ENCODE peak calls at places on chromosomes 6 and 20, in eight cellular contexts. R is PC-3, W is foreskin fibroblast, D is fibroblast of mammary gland, N is H9, U is choroid plexus epithelial cell, P is WTC11, Z is uterus. S is an unnamed sample.

GRCh38 chr6:108748063-108748462 is 100.2 kb upstream of the ARMC2 start:
- DNase-seq in R (peak; percentile 56), W (peak; percentile 36), D (no peak), N (no peak), U (no peak), P (no peak), Z (no peak), S (no peak)

GRCh38 chr6:83536034-83536646 is 23.8 kb downstream of the PRSS35 start:
- DNase-seq in R (peak; percentile 78), W (peak; percentile 39), D (peak; percentile 62), N (peak; percentile 60), U (peak; percentile 76), P (peak; percentile 74), Z (no peak), S (no peak)

GRCh38 chr6:23414204-23414501 is 711.9 kb upstream of the NRSN1 start:
- DNase-seq in R (peak; percentile 70), W (no peak), D (peak; percentile 60), N (no peak), U (peak; percentile 85), P (no peak), Z (no peak), S (peak; percentile 74)

GRCh38 chr20:11248691-11249178 is 574.9 kb upstream of the JAG1 start:
- DNase-seq in R (no peak), W (no peak), D (no peak), N (no peak), U (no peak), P (no peak), Z (no peak), S (no peak)

GRCh38 chr20:50574108-50574507 is 63.9 kb downstream of the PTPN1 start:
- DNase-seq in R (no peak), W (no peak), D (no peak), N (peak; percentile 11), U (no peak), P (no peak), Z (no peak), S (no peak)

GRCh38 chr20:24840121-24840713 is 108.9 kb upstream of the CST7 start:
- DNase-seq in R (no peak), W (no peak), D (no peak), N (no peak), U (no peak), P (no peak), Z (no peak), S (no peak)

GRCh38 chr6:157203312-157203744 is 120.0 kb downstream of the TMEM242 start:
- DNase-seq in R (no peak), W (no peak), D (no peak), N (no peak), U (no peak), P (no peak), Z (no peak), S (no peak)

GRCh38 chr20:40506567-40506966 is 182.5 kb downstream of the MAFB start:
- DNase-seq in R (peak; percentile 32), W (peak; percentile 91), D (peak; percentile 99), N (no peak), U (peak; percentile 100), P (no peak), Z (peak; percentile 63), S (peak; percentile 74)

GRCh38 chr20:10217517-10218410 is 866 bp upstream of the SNAP25 start:
- DNase-seq in R (no peak), W (peak; percentile 96), D (peak; percentile 97), N (peak; percentile 81), U (peak; percentile 98), P (peak; percentile 67), Z (peak; percentile 84), S (peak; percentile 90)

GRCh38 chr6:11298651-11299420 is 66.4 kb upstream of the NEDD9 start:
- DNase-seq in R (peak; percentile 39), W (no peak), D (no peak), N (peak; percentile 53), U (peak; percentile 32), P (peak; percentile 18), Z (no peak), S (no peak)

GRCh38 chr20:51434556-51435256 is 107.8 kb downstream of the NFATC2 start:
- DNase-seq in R (peak; percentile 84), W (peak; percentile 76), D (peak; percentile 92), N (no peak), U (peak; percentile 90), P (no peak), Z (no peak), S (peak; percentile 63)

GRCh38 chr20:10322073-10323012 is 103.7 kb downstream of the SNAP25 start:
- DNase-seq in R (peak; percentile 32), W (no peak), D (peak; percentile 55), N (no peak), U (no peak), P (no peak), Z (no peak), S (no peak)

GRCh38 chr6:28568515-28569108 is 42.9 kb downstream of the GPX5 start:
- DNase-seq in R (no peak), W (no peak), D (no peak), N (no peak), U (no peak), P (no peak), Z (no peak), S (no peak)

GRCh38 chr6:142885182-142885867 is 59.7 kb downstream of the HIVEP2 start:
- DNase-seq in R (peak; percentile 94), W (peak; percentile 91), D (peak; percentile 99), N (peak; percentile 67), U (peak; percentile 97), P (peak; percentile 30), Z (peak; percentile 48), S (peak; percentile 90)

GRCh38 chr20:3686867-3687321 is 5.1 kb upstream of the ADAM33 start:
- DNase-seq in R (peak; percentile 72), W (peak; percentile 91), D (peak; percentile 96), N (no peak), U (peak; percentile 91), P (no peak), Z (peak; percentile 94), S (peak; percentile 82)

GRCh38 chr20:36446557-36446956 is 94.8 kb upstream of the MYL9 start:
- DNase-seq in R (no peak), W (no peak), D (no peak), N (no peak), U (no peak), P (no peak), Z (no peak), S (no peak)

GRCh38 chr6:121504227-121504626 is 68.8 kb downstream of the GJA1 start:
- DNase-seq in R (peak; percentile 66), W (peak; percentile 82), D (peak; percentile 89), N (no peak), U (peak; percentile 91), P (no peak), Z (no peak), S (peak; percentile 75)

GRCh38 chr20:36408219-36408618 is 102.1 kb downstream of the DLGAP4 start:
- DNase-seq in R (peak; percentile 74), W (peak; percentile 32), D (peak; percentile 37), N (no peak), U (peak; percentile 26), P (no peak), Z (no peak), S (no peak)

GRCh38 chr6:111549744-111550143 is 55.9 kb downstream of the TRAF3IP2 start:
- DNase-seq in R (no peak), W (no peak), D (no peak), N (no peak), U (no peak), P (no peak), Z (no peak), S (no peak)

GRCh38 chr20:48983423-48984400 is 62.2 kb downstream of the ARFGEF2 start:
- DNase-seq in R (peak; percentile 97), W (peak; percentile 88), D (peak; percentile 82), N (no peak), U (peak; percentile 79), P (no peak), Z (peak; percentile 24), S (peak; percentile 47)

DNA sequence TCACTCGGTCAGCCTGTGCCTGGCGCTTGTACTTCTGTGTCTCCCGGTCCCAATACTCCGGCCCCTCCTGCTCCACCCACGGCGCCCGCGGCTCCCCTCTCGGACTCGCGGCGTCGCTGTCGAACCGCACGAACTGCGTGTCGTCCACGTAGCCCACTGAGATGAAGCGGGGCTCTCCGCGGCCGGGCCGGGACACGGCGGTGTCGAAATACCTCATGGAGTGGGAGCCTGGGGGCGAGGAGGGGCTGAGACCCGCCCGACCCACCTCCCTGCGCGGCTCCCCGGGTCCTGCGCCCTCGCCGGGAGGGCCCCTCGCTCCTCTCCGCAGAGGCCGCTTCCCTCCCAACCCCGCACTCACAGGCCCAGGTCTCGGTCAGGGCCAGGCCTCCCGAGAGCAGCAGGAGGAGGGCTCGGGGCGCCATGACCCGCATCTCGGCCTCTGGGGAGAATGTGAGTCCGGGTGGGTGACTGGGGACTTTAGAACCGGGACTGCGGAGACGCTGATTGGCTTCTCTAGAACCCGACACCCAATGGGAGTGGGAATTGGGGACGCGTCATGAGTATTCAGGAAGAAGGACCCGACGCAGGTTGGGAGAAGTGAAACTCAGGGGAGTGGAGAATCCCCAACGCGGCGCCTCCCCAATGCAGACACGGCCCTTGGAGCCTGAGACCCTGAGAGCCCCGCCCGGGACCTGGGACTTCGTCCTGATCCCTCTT is at the start of gene HLA-C:
- DNase-seq in R (peak; percentile 96), W (peak; percentile 94), D (peak; percentile 90), N (peak; percentile 93), U (peak; percentile 97), P (peak; percentile 81), Z (peak; percentile 96), S (peak; percentile 88)
- TF ChIP-seq CTCF in R (no peak), W (no peak), D (no peak), N (no peak), U (peak; percentile 37), P (no peak), Z (no peak), S (peak; percentile 19)

GRCh38 chr20:1440024-1440423 is 26.6 kb downstream of the NSFL1C start:
- DNase-seq in R (peak; percentile 61), W (no peak), D (peak; percentile 26), N (peak; percentile 80), U (peak; percentile 45), P (peak; percentile 72), Z (no peak), S (no peak)
- TF ChIP-seq CTCF in R (peak; percentile 87), W (peak; percentile 49), D (peak; percentile 39), N (peak; percentile 71), U (peak; percentile 69), P (no peak), Z (no peak), S (peak; percentile 76)

DNA sequence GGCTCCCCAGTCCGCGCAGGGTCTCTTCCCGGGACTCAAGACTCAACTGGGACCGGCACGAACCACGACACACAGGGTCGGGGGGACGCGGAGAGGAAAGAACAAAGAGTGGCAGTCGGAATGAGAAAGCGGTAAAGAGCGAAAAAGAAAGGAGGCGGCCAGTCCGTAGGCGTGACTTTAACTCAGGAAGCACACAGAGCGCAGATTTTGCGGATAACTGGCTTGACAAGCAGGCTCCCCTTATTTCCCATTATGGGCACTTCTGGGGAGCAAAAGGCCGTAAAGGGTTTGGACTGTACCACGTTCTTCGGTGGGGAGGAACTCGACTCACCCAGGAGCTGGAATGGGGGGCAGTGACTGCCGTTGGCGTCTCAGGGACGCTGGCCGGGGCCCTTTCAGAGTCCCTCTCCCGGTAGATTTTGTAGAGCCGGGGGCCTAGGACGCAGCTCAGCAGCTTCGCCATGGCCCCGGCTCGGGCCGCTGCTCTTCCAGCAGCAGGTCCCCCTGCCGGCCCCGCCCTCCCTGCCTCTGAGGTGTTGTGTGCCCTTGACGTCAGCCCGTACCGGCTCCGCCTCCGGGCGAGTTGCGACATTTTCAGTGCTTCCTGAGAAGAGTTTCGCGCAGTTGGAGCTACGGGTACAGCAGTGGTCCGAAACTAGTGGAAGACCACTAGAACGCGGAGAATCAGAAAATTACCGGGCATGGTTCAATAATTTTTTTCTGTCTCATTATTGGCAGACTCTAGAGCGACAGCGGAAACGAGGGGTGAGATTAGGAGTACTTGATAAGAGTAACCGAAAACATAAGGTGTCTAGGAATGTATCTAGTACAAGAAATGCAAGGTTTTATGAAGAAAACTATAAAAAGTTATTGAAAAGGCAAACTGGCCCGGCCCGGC is at the start of gene ABHD16A:
- DNase-seq in R (peak; percentile 98), W (peak; percentile 99), D (peak; percentile 98), N (peak; percentile 99), U (peak; percentile 99), P (peak; percentile 98), Z (peak; percentile 99), S (peak; percentile 95)
- TF ChIP-seq CTCF in R (no peak), W (no peak), D (no peak), N (no peak), U (no peak), P (no peak), Z (peak; percentile 6), S (no peak)

GRCh38 chr6:33143113-33143760 is 49.0 kb downstream of the COL11A2 start:
- DNase-seq in R (no peak), W (no peak), D (no peak), N (peak; percentile 49), U (no peak), P (peak; percentile 50), Z (no peak), S (no peak)
- TF ChIP-seq CTCF in R (no peak), W (no peak), D (no peak), N (peak; percentile 47), U (peak; percentile 18), P (no peak), Z (no peak), S (no peak)